ENCODE peak calls at places on chromosomes 1 and 21, in five cellular contexts. One of them, this sample, is unnamed.

GRCh38 chr1:183242556-183242955 is 56.5 kb downstream of the LAMC2 start:
- DNase-seq in activated CD4-positive, alpha-beta T cell treated with anti-CD3 and anti-CD28 coated beads, Interleukin-2, amount 50 U/mL, for 1 hour: no peak
- DNase-seq in iPS-NIHi11: no peak
- DNase-seq in iPS DF 19.7: no peak
- DNase-seq in SJSA1: no peak
- DNase-seq in this sample: no peak

GRCh38 chr21:43269981-43270670 is 101.3 kb downstream of the CRYAA start:
- DNase-seq in activated CD4-positive, alpha-beta T cell treated with anti-CD3 and anti-CD28 coated beads, Interleukin-2, amount 50 U/mL, for 1 hour: no peak
- DNase-seq in iPS-NIHi11: no peak
- DNase-seq in iPS DF 19.7: no peak
- DNase-seq in SJSA1: no peak
- DNase-seq in this sample: no peak

GRCh38 chr1:109931189-109931672 is 20.6 kb downstream of the CSF1 start:
- DNase-seq in activated CD4-positive, alpha-beta T cell treated with anti-CD3 and anti-CD28 coated beads, Interleukin-2, amount 50 U/mL, for 1 hour: no peak
- DNase-seq in iPS-NIHi11: peak; percentile 96
- DNase-seq in iPS DF 19.7: peak; percentile 85
- DNase-seq in SJSA1: peak; percentile 59
- DNase-seq in this sample: peak; percentile 80

GRCh38 chr1:181451661-181452060 is 31.7 kb upstream of the CACNA1E start:
- DNase-seq in activated CD4-positive, alpha-beta T cell treated with anti-CD3 and anti-CD28 coated beads, Interleukin-2, amount 50 U/mL, for 1 hour: no peak
- DNase-seq in iPS-NIHi11: no peak
- DNase-seq in iPS DF 19.7: no peak
- DNase-seq in SJSA1: no peak
- DNase-seq in this sample: no peak

GRCh38 chr1:93817819-93818569 is 61.0 kb downstream of the DNTTIP2 start:
- DNase-seq in activated CD4-positive, alpha-beta T cell treated with anti-CD3 and anti-CD28 coated beads, Interleukin-2, amount 50 U/mL, for 1 hour: peak; percentile 6
- DNase-seq in iPS-NIHi11: no peak
- DNase-seq in iPS DF 19.7: no peak
- DNase-seq in SJSA1: no peak
- DNase-seq in this sample: no peak

GRCh38 chr1:182589931-182590330 is 875 bp upstream of the RNASEL start:
- DNase-seq in activated CD4-positive, alpha-beta T cell treated with anti-CD3 and anti-CD28 coated beads, Interleukin-2, amount 50 U/mL, for 1 hour: no peak
- DNase-seq in iPS-NIHi11: no peak
- DNase-seq in iPS DF 19.7: no peak
- DNase-seq in SJSA1: no peak
- DNase-seq in this sample: no peak

GRCh38 chr21:43733529-43734071 is 14.7 kb downstream of the PDXK start:
- DNase-seq in activated CD4-positive, alpha-beta T cell treated with anti-CD3 and anti-CD28 coated beads, Interleukin-2, amount 50 U/mL, for 1 hour: no peak
- DNase-seq in iPS-NIHi11: no peak
- DNase-seq in iPS DF 19.7: no peak
- DNase-seq in SJSA1: no peak
- DNase-seq in this sample: peak; percentile 62

GRCh38 chr1:176894450-176894849 is 270.1 kb downstream of the ASTN1 start:
- DNase-seq in activated CD4-positive, alpha-beta T cell treated with anti-CD3 and anti-CD28 coated beads, Interleukin-2, amount 50 U/mL, for 1 hour: no peak
- DNase-seq in iPS-NIHi11: no peak
- DNase-seq in iPS DF 19.7: no peak
- DNase-seq in SJSA1: no peak
- DNase-seq in this sample: no peak

GRCh38 chr1:211343607-211344334 is 17.1 kb downstream of the TRAF5 start:
- DNase-seq in activated CD4-positive, alpha-beta T cell treated with anti-CD3 and anti-CD28 coated beads, Interleukin-2, amount 50 U/mL, for 1 hour: no peak
- DNase-seq in iPS-NIHi11: no peak
- DNase-seq in iPS DF 19.7: no peak
- DNase-seq in SJSA1: no peak
- DNase-seq in this sample: no peak

GRCh38 chr1:21321963-21322680 is 31.9 kb upstream of the ECE1 start:
- DNase-seq in activated CD4-positive, alpha-beta T cell treated with anti-CD3 and anti-CD28 coated beads, Interleukin-2, amount 50 U/mL, for 1 hour: no peak
- DNase-seq in iPS-NIHi11: no peak
- DNase-seq in iPS DF 19.7: no peak
- DNase-seq in SJSA1: no peak
- DNase-seq in this sample: no peak

GRCh38 chr1:187091666-187092065 is 262.9 kb downstream of the PLA2G4A start:
- DNase-seq in activated CD4-positive, alpha-beta T cell treated with anti-CD3 and anti-CD28 coated beads, Interleukin-2, amount 50 U/mL, for 1 hour: no peak
- DNase-seq in iPS-NIHi11: no peak
- DNase-seq in iPS DF 19.7: no peak
- DNase-seq in SJSA1: no peak
- DNase-seq in this sample: no peak

GRCh38 chr1:218463194-218464156 is 118.3 kb downstream of the TGFB2 start:
- DNase-seq in activated CD4-positive, alpha-beta T cell treated with anti-CD3 and anti-CD28 coated beads, Interleukin-2, amount 50 U/mL, for 1 hour: no peak
- DNase-seq in iPS-NIHi11: no peak
- DNase-seq in iPS DF 19.7: no peak
- DNase-seq in SJSA1: peak; percentile 67
- DNase-seq in this sample: peak; percentile 74

GRCh38 chr1:3721955-3722465 is 30.2 kb upstream of the CCDC27 start:
- DNase-seq in activated CD4-positive, alpha-beta T cell treated with anti-CD3 and anti-CD28 coated beads, Interleukin-2, amount 50 U/mL, for 1 hour: no peak
- DNase-seq in iPS-NIHi11: no peak
- DNase-seq in iPS DF 19.7: no peak
- DNase-seq in SJSA1: no peak
- DNase-seq in this sample: no peak

GRCh38 chr1:58717979-58718378 is 18.1 kb upstream of the MYSM1 start:
- DNase-seq in activated CD4-positive, alpha-beta T cell treated with anti-CD3 and anti-CD28 coated beads, Interleukin-2, amount 50 U/mL, for 1 hour: no peak
- DNase-seq in iPS-NIHi11: no peak
- DNase-seq in iPS DF 19.7: no peak
- DNase-seq in SJSA1: no peak
- DNase-seq in this sample: no peak

GRCh38 chr1:228867951-228868730 is 132.9 kb downstream of the RHOU start:
- DNase-seq in activated CD4-positive, alpha-beta T cell treated with anti-CD3 and anti-CD28 coated beads, Interleukin-2, amount 50 U/mL, for 1 hour: no peak
- DNase-seq in iPS-NIHi11: no peak
- DNase-seq in iPS DF 19.7: no peak
- DNase-seq in SJSA1: no peak
- DNase-seq in this sample: no peak

GRCh38 chr1:114428083-114428754 is 82.8 kb downstream of the TRIM33 start:
- DNase-seq in activated CD4-positive, alpha-beta T cell treated with anti-CD3 and anti-CD28 coated beads, Interleukin-2, amount 50 U/mL, for 1 hour: peak; percentile 7
- DNase-seq in iPS-NIHi11: no peak
- DNase-seq in iPS DF 19.7: no peak
- DNase-seq in SJSA1: peak; percentile 3
- DNase-seq in this sample: peak; percentile 54

GRCh38 chr1:54487571-54488050 is 60.4 kb upstream of the ACOT11 start:
- DNase-seq in activated CD4-positive, alpha-beta T cell treated with anti-CD3 and anti-CD28 coated beads, Interleukin-2, amount 50 U/mL, for 1 hour: no peak
- DNase-seq in iPS-NIHi11: no peak
- DNase-seq in iPS DF 19.7: no peak
- DNase-seq in SJSA1: no peak
- DNase-seq in this sample: no peak

GRCh38 chr1:53686371-53687267 is 52.3 kb downstream of the GLIS1 start:
- DNase-seq in activated CD4-positive, alpha-beta T cell treated with anti-CD3 and anti-CD28 coated beads, Interleukin-2, amount 50 U/mL, for 1 hour: no peak
- DNase-seq in iPS-NIHi11: no peak
- DNase-seq in iPS DF 19.7: no peak
- DNase-seq in SJSA1: peak; percentile 16
- DNase-seq in this sample: peak; percentile 13

GRCh38 chr1:47189844-47190562 is at the start of gene PDZK1IP1:
- DNase-seq in activated CD4-positive, alpha-beta T cell treated with anti-CD3 and anti-CD28 coated beads, Interleukin-2, amount 50 U/mL, for 1 hour: no peak
- DNase-seq in iPS-NIHi11: peak; percentile 53
- DNase-seq in iPS DF 19.7: no peak
- DNase-seq in SJSA1: no peak
- DNase-seq in this sample: peak; percentile 70

GRCh38 chr1:78651247-78651646 is 1.6 kb downstream of the IFI44 start:
- DNase-seq in activated CD4-positive, alpha-beta T cell treated with anti-CD3 and anti-CD28 coated beads, Interleukin-2, amount 50 U/mL, for 1 hour: no peak
- DNase-seq in iPS-NIHi11: no peak
- DNase-seq in iPS DF 19.7: no peak
- DNase-seq in SJSA1: peak; percentile 60
- DNase-seq in this sample: peak; percentile 41

GRCh38 chr1:82542766-82543165 is 742.0 kb downstream of the ADGRL2 start:
- DNase-seq in activated CD4-positive, alpha-beta T cell treated with anti-CD3 and anti-CD28 coated beads, Interleukin-2, amount 50 U/mL, for 1 hour: no peak
- DNase-seq in iPS-NIHi11: no peak
- DNase-seq in iPS DF 19.7: no peak
- DNase-seq in SJSA1: no peak
- DNase-seq in this sample: peak; percentile 7

GRCh38 chr1:56502700-56503245 is 76.6 kb downstream of the PLPP3 start:
- DNase-seq in activated CD4-positive, alpha-beta T cell treated with anti-CD3 and anti-CD28 coated beads, Interleukin-2, amount 50 U/mL, for 1 hour: no peak
- DNase-seq in iPS-NIHi11: no peak
- DNase-seq in iPS DF 19.7: no peak
- DNase-seq in SJSA1: no peak
- DNase-seq in this sample: peak; percentile 76

GRCh38 chr1:27752372-27752771 is 20.6 kb upstream of the STX12 start:
- DNase-seq in activated CD4-positive, alpha-beta T cell treated with anti-CD3 and anti-CD28 coated beads, Interleukin-2, amount 50 U/mL, for 1 hour: no peak
- DNase-seq in iPS-NIHi11: no peak
- DNase-seq in iPS DF 19.7: no peak
- DNase-seq in SJSA1: no peak
- DNase-seq in this sample: no peak

GRCh38 chr1:158932171-158932570 is 819 bp downstream of the PYHIN1 start:
- DNase-seq in activated CD4-positive, alpha-beta T cell treated with anti-CD3 and anti-CD28 coated beads, Interleukin-2, amount 50 U/mL, for 1 hour: no peak
- DNase-seq in iPS-NIHi11: no peak
- DNase-seq in iPS DF 19.7: no peak
- DNase-seq in SJSA1: no peak
- DNase-seq in this sample: no peak

GRCh38 chr1:201645956-201646355 is 107.0 kb downstream of the NAV1 start:
- DNase-seq in activated CD4-positive, alpha-beta T cell treated with anti-CD3 and anti-CD28 coated beads, Interleukin-2, amount 50 U/mL, for 1 hour: no peak
- DNase-seq in iPS-NIHi11: no peak
- DNase-seq in iPS DF 19.7: no peak
- DNase-seq in SJSA1: no peak
- DNase-seq in this sample: no peak

GRCh38 chr1:63575340-63575826 is 17.8 kb upstream of the PGM1 start:
- DNase-seq in activated CD4-positive, alpha-beta T cell treated with anti-CD3 and anti-CD28 coated beads, Interleukin-2, amount 50 U/mL, for 1 hour: no peak
- DNase-seq in iPS-NIHi11: no peak
- DNase-seq in iPS DF 19.7: no peak
- DNase-seq in SJSA1: peak; percentile 32
- DNase-seq in this sample: no peak

GRCh38 chr1:21149862-21150432 is 26.8 kb downstream of the EIF4G3 start:
- DNase-seq in activated CD4-positive, alpha-beta T cell treated with anti-CD3 and anti-CD28 coated beads, Interleukin-2, amount 50 U/mL, for 1 hour: no peak
- DNase-seq in iPS-NIHi11: peak; percentile 31
- DNase-seq in iPS DF 19.7: no peak
- DNase-seq in SJSA1: peak; percentile 90
- DNase-seq in this sample: peak; percentile 99

GRCh38 chr21:41199123-41199522 is 31.2 kb downstream of the BACE2 start:
- DNase-seq in activated CD4-positive, alpha-beta T cell treated with anti-CD3 and anti-CD28 coated beads, Interleukin-2, amount 50 U/mL, for 1 hour: no peak
- DNase-seq in iPS-NIHi11: no peak
- DNase-seq in iPS DF 19.7: no peak
- DNase-seq in SJSA1: no peak
- DNase-seq in this sample: no peak

GRCh38 chr1:183191833-183192232 is 5.8 kb downstream of the LAMC2 start:
- DNase-seq in activated CD4-positive, alpha-beta T cell treated with anti-CD3 and anti-CD28 coated beads, Interleukin-2, amount 50 U/mL, for 1 hour: no peak
- DNase-seq in iPS-NIHi11: no peak
- DNase-seq in iPS DF 19.7: no peak
- DNase-seq in SJSA1: peak; percentile 12
- DNase-seq in this sample: peak; percentile 93

GRCh38 chr1:116375884-116376733 is 3.1 kb downstream of the ATP1A1 start:
- DNase-seq in activated CD4-positive, alpha-beta T cell treated with anti-CD3 and anti-CD28 coated beads, Interleukin-2, amount 50 U/mL, for 1 hour: peak; percentile 44
- DNase-seq in iPS-NIHi11: no peak
- DNase-seq in iPS DF 19.7: no peak
- DNase-seq in SJSA1: peak; percentile 81
- DNase-seq in this sample: peak; percentile 84

GRCh38 chr1:115807723-115808122 is 33.2 kb downstream of the NHLH2 start:
- DNase-seq in activated CD4-positive, alpha-beta T cell treated with anti-CD3 and anti-CD28 coated beads, Interleukin-2, amount 50 U/mL, for 1 hour: no peak
- DNase-seq in iPS-NIHi11: peak; percentile 77
- DNase-seq in iPS DF 19.7: peak; percentile 61
- DNase-seq in SJSA1: peak; percentile 52
- DNase-seq in this sample: peak; percentile 81

GRCh38 chr1:156241926-156242325 is at the start of gene BGLAP:
- DNase-seq in activated CD4-positive, alpha-beta T cell treated with anti-CD3 and anti-CD28 coated beads, Interleukin-2, amount 50 U/mL, for 1 hour: no peak
- DNase-seq in iPS-NIHi11: no peak
- DNase-seq in iPS DF 19.7: no peak
- DNase-seq in SJSA1: no peak
- DNase-seq in this sample: no peak

GRCh38 chr1:221310180-221310579 is 430.9 kb downstream of the HLX start:
- DNase-seq in activated CD4-positive, alpha-beta T cell treated with anti-CD3 and anti-CD28 coated beads, Interleukin-2, amount 50 U/mL, for 1 hour: no peak
- DNase-seq in iPS-NIHi11: no peak
- DNase-seq in iPS DF 19.7: no peak
- DNase-seq in SJSA1: no peak
- DNase-seq in this sample: no peak

GRCh38 chr1:180916771-180917170 is 4.1 kb downstream of the KIAA1614 start:
- DNase-seq in activated CD4-positive, alpha-beta T cell treated with anti-CD3 and anti-CD28 coated beads, Interleukin-2, amount 50 U/mL, for 1 hour: no peak
- DNase-seq in iPS-NIHi11: no peak
- DNase-seq in iPS DF 19.7: no peak
- DNase-seq in SJSA1: no peak
- DNase-seq in this sample: no peak

GRCh38 chr1:151443846-151444790 is 15.2 kb downstream of the POGZ start:
- DNase-seq in activated CD4-positive, alpha-beta T cell treated with anti-CD3 and anti-CD28 coated beads, Interleukin-2, amount 50 U/mL, for 1 hour: peak; percentile 66
- DNase-seq in iPS-NIHi11: peak; percentile 85
- DNase-seq in iPS DF 19.7: no peak
- DNase-seq in SJSA1: peak; percentile 71
- DNase-seq in this sample: peak; percentile 88

This sample was measured in fibroblast of lung.